ENCODE peak calls at places on chromosomes 4 and X, in nine cellular contexts. X is left cardiac atrium, D is NCI-H460, A is body of pancreas, E is SK-MEL-5, F is lower lobe of right lung, P is fibroblast of pulmonary artery, H is NCI-H1105, C is AG20443. B is an unnamed sample.

GRCh38 chr4:169068423-169068822 is 58.4 kb upstream of the CBR4 start:
- DNase-seq in X (no peak), D (no peak), A (no peak), E (no peak), F (no peak), P (no peak), H (no peak), C (no peak), B (no peak)

GRCh38 chr4:25862411-25863346 is at the start of gene SEL1L3:
- DNase-seq in X (peak), D (no peak), A (peak), E (peak), F (peak), P (no peak), H (no peak), C (peak), B (no peak)

GRCh38 chrX:3699841-3700381 is 13.5 kb downstream of the PRKX start:
- DNase-seq in X (no peak), D (no peak), A (no peak), E (no peak), F (no peak), P (peak), H (no peak), C (no peak), B (no peak)

GRCh38 chrX:41906515-41907165 is 16.7 kb downstream of the CASK start:
- DNase-seq in X (no peak), D (no peak), A (no peak), E (no peak), F (no peak), P (peak), H (no peak), C (no peak), B (no peak)

GRCh38 chrX:154595559-154595958 is 10.6 kb downstream of the CTAG1A start:
- DNase-seq in X (no peak), D (no peak), A (no peak), E (no peak), F (no peak), P (no peak), H (no peak), C (no peak), B (no peak)

GRCh38 chr4:17068885-17069284 is 170.4 kb upstream of the LDB2 start:
- DNase-seq in X (no peak), D (no peak), A (no peak), E (no peak), F (no peak), P (no peak), H (no peak), C (no peak), B (no peak)

GRCh38 chrX:11944486-11944885 is 186.4 kb downstream of the MSL3 start:
- DNase-seq in X (no peak), D (no peak), A (no peak), E (peak), F (no peak), P (peak), H (no peak), C (peak), B (no peak)

GRCh38 chrX:113644426-113644825 is 803.8 kb upstream of the AMOT start:
- DNase-seq in X (no peak), D (peak), A (no peak), E (no peak), F (no peak), P (peak), H (no peak), C (peak), B (no peak)

GRCh38 chrX:138463476-138463875 is 248.0 kb downstream of the FGF13 start:
- DNase-seq in X (no peak), D (no peak), A (no peak), E (no peak), F (no peak), P (no peak), H (no peak), C (no peak), B (no peak)

GRCh38 chrX:17788956-17789562 is 51.8 kb downstream of the SCML1 start:
- DNase-seq in X (no peak), D (no peak), A (no peak), E (peak), F (no peak), P (no peak), H (no peak), C (no peak), B (no peak)

GRCh38 chr4:67437974-67438713 is 107.2 kb downstream of the CENPC start:
- DNase-seq in X (no peak), D (peak), A (no peak), E (peak), F (no peak), P (peak), H (no peak), C (peak), B (peak)

GRCh38 chrX:70046978-70047377 is 2.8 kb downstream of the AWAT2 start:
- DNase-seq in X (no peak), D (no peak), A (no peak), E (no peak), F (no peak), P (peak), H (no peak), C (peak), B (no peak)

GRCh38 chr4:91113130-91113706 is 986.0 kb downstream of the CCSER1 start:
- DNase-seq in X (no peak), D (peak), A (no peak), E (peak), F (no peak), P (peak), H (peak), C (peak), B (peak)

GRCh38 chr4:145347684-145348083 is 134.0 kb upstream of the SMAD1 start:
- DNase-seq in X (no peak), D (no peak), A (no peak), E (no peak), F (no peak), P (peak), H (no peak), C (no peak), B (no peak)

GRCh38 chrX:10702031-10702430 is 81.6 kb upstream of the MID1 start:
- DNase-seq in X (no peak), D (no peak), A (no peak), E (no peak), F (no peak), P (no peak), H (no peak), C (no peak), B (no peak)

B was measured in globus pallidus.